ENCODE peak calls at places on chromosomes 16 and 17, in four cellular contexts. One of them, this sample, is unnamed.

GRCh38 chr17:52027620-52028019 is 130.9 kb downstream of the CA10 start:
- DNase-seq in HFF-Myc: no peak
- DNase-seq in nephron progenitor cell: no peak
- DNase-seq in MCF 10A: peak
- DNase-seq in this sample: peak

GRCh38 chr17:57879437-57880085 is 29.7 kb upstream of the MRPS23 start:
- DNase-seq in HFF-Myc: no peak
- DNase-seq in nephron progenitor cell: peak
- DNase-seq in MCF 10A: no peak
- DNase-seq in this sample: no peak

GRCh38 chr16:67857547-67858233 is 10.2 kb upstream of the CENPT start:
- DNase-seq in HFF-Myc: peak
- DNase-seq in nephron progenitor cell: no peak
- DNase-seq in MCF 10A: peak
- DNase-seq in this sample: peak

GRCh38 chr17:61495161-61495857 is 43.1 kb downstream of the TBX4 start:
- DNase-seq in HFF-Myc: no peak
- DNase-seq in nephron progenitor cell: no peak
- DNase-seq in MCF 10A: peak
- DNase-seq in this sample: no peak

GRCh38 chr17:5437721-5438317 is 1.1 kb downstream of the C1QBP start:
- DNase-seq in HFF-Myc: no peak
- DNase-seq in nephron progenitor cell: no peak
- DNase-seq in MCF 10A: peak
- DNase-seq in this sample: no peak

GRCh38 chr17:77462101-77462500 is 321.3 kb downstream of the SEC14L1 start:
- DNase-seq in HFF-Myc: no peak
- DNase-seq in nephron progenitor cell: no peak
- DNase-seq in MCF 10A: no peak
- DNase-seq in this sample: no peak

GRCh38 chr17:2017274-2017941 is 7.7 kb downstream of the RTN4RL1 start:
- DNase-seq in HFF-Myc: no peak
- DNase-seq in nephron progenitor cell: no peak
- DNase-seq in MCF 10A: no peak
- DNase-seq in this sample: no peak

GRCh38 chr17:58329808-58330543 is 1.4 kb upstream of the TSPOAP1 start:
- DNase-seq in HFF-Myc: no peak
- DNase-seq in nephron progenitor cell: no peak
- DNase-seq in MCF 10A: no peak
- DNase-seq in this sample: no peak

GRCh38 chr16:56481468-56482112 is 30.2 kb downstream of the OGFOD1 start:
- DNase-seq in HFF-Myc: no peak
- DNase-seq in nephron progenitor cell: peak
- DNase-seq in MCF 10A: peak
- DNase-seq in this sample: no peak

GRCh38 chr17:36717088-36717487 is 115.7 kb downstream of the MRM1 start:
- DNase-seq in HFF-Myc: no peak
- DNase-seq in nephron progenitor cell: no peak
- DNase-seq in MCF 10A: no peak
- DNase-seq in this sample: no peak

GRCh38 chr17:81094744-81095607 is 60.0 kb downstream of the BAIAP2 start:
- DNase-seq in HFF-Myc: peak
- DNase-seq in nephron progenitor cell: peak
- DNase-seq in MCF 10A: peak
- DNase-seq in this sample: peak

GRCh38 chr16:73326770-73327470 is 279.0 kb upstream of the ZFHX3 start:
- DNase-seq in HFF-Myc: no peak
- DNase-seq in nephron progenitor cell: no peak
- DNase-seq in MCF 10A: no peak
- DNase-seq in this sample: no peak

GRCh38 chr16:73323880-73324279 is 276.0 kb upstream of the ZFHX3 start:
- DNase-seq in HFF-Myc: no peak
- DNase-seq in nephron progenitor cell: no peak
- DNase-seq in MCF 10A: no peak
- DNase-seq in this sample: no peak

GRCh38 chr16:73326221-73326620 is 278.3 kb upstream of the ZFHX3 start:
- DNase-seq in HFF-Myc: no peak
- DNase-seq in nephron progenitor cell: no peak
- DNase-seq in MCF 10A: no peak
- DNase-seq in this sample: no peak

GRCh38 chr16:73329363-73330306 is 281.7 kb upstream of the ZFHX3 start:
- DNase-seq in HFF-Myc: no peak
- DNase-seq in nephron progenitor cell: no peak
- DNase-seq in MCF 10A: no peak
- DNase-seq in this sample: no peak
- TF ChIP-seq CTCF in HFF-Myc: no peak
- TF ChIP-seq CTCF in nephron progenitor cell: no peak
- TF ChIP-seq CTCF in MCF 10A: no peak
- TF ChIP-seq CTCF in this sample: no peak

GRCh38 chr17:48322060-48322459 is 108.0 kb downstream of the SKAP1 start:
- DNase-seq in HFF-Myc: no peak
- DNase-seq in nephron progenitor cell: no peak
- DNase-seq in MCF 10A: no peak
- DNase-seq in this sample: no peak
- TF ChIP-seq CTCF in HFF-Myc: peak
- TF ChIP-seq CTCF in nephron progenitor cell: no peak
- TF ChIP-seq CTCF in MCF 10A: no peak
- TF ChIP-seq CTCF in this sample: no peak

DNA sequence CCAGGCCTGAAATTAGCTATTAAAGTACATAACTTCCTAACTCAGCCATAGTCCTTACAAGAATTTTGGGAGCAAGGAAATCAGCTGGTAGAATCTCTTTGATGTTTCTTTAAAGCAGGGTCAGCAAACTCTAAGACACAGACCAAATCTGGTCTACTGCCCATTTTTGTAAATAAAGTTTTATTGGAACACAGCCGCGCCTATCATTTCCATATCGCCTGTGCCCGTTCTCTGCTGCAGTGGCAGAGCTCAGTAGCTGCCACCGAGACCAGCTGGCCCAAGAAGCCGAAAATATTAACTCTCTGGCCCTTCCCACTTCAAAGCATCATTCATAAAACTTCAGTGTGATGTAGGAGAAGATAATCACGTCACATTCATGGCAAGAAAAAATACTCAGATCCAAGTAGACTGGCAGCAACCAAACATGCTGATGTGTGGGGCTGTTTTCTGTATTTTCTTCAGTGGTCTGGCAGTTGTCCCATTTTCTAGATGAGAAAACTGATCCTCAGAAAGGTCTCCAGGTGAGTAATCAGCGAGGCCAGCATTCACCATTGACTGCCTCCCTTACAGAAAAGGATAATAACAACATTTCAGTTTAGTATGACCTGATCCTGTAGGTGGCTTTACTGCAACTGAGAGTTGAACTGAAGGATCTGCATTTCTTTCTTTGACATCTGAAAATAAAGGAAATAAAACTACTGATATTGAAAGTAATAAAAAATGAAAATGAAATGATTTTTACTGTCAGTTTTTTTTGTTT is 18.0 kb upstream of the HSBP1 start:
- DNase-seq in HFF-Myc: no peak
- DNase-seq in nephron progenitor cell: no peak
- DNase-seq in MCF 10A: no peak
- DNase-seq in this sample: no peak
- TF ChIP-seq CTCF in HFF-Myc: no peak
- TF ChIP-seq CTCF in nephron progenitor cell: no peak
- TF ChIP-seq CTCF in MCF 10A: no peak
- TF ChIP-seq CTCF in this sample: no peak

GRCh38 chr16:2429771-2430663 is 770 bp downstream of the CCNF start:
- DNase-seq in HFF-Myc: no peak
- DNase-seq in nephron progenitor cell: peak
- DNase-seq in MCF 10A: peak
- DNase-seq in this sample: no peak
- TF ChIP-seq CTCF in HFF-Myc: no peak
- TF ChIP-seq CTCF in nephron progenitor cell: no peak
- TF ChIP-seq CTCF in MCF 10A: peak
- TF ChIP-seq CTCF in this sample: peak

GRCh38 chr17:21375162-21375560 is 996 bp upstream of the KCNJ12 start:
- DNase-seq in HFF-Myc: no peak
- DNase-seq in nephron progenitor cell: no peak
- DNase-seq in MCF 10A: no peak
- DNase-seq in this sample: no peak

GRCh38 chr17:21375757-21376584 is at the start of gene KCNJ12:
- DNase-seq in HFF-Myc: no peak
- DNase-seq in nephron progenitor cell: no peak
- DNase-seq in MCF 10A: no peak
- DNase-seq in this sample: no peak

GRCh38 chr17:21373034-21373433 is 3.1 kb upstream of the KCNJ12 start:
- DNase-seq in HFF-Myc: no peak
- DNase-seq in nephron progenitor cell: no peak
- DNase-seq in MCF 10A: no peak
- DNase-seq in this sample: no peak

GRCh38 chr17:21373696-21374454 is 2.3 kb upstream of the KCNJ12 start:
- DNase-seq in HFF-Myc: no peak
- DNase-seq in nephron progenitor cell: no peak
- DNase-seq in MCF 10A: no peak
- DNase-seq in this sample: no peak

DNA sequence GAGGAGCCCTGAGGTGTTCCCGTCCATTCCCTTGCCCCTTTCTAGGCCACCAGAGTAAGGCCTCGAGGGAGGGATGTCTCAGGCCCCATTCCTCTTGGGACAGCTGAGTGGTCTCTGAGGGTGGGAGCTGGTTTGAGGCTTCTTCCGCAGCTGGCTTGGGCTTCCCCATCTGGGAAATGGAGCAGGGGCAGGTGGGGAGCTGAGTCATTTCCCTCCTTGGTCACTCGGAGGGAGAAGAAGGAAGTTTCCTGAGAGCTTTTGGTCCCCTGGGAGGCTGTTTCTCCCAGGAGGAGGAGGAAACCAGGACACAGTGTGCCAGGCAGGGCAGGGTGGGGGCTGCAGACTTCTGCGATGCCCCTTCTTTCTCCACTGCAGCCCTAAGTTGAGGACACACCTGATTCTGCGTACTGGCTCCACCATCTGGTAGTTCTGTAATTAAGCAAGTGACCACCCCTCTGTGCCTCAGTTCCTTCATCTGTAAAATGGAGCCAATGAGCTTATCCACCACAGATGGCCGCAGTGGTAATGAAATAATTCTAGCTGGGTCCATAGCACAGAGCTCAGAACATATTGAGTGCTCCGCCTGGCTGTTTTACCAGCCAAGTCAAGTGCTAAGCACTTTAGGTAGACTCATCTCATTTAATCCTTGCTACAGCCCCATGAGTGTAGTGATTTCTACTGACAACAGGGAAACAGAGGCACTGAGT is 1.5 kb upstream of the KCNJ12 start:
- DNase-seq in HFF-Myc: no peak
- DNase-seq in nephron progenitor cell: no peak
- DNase-seq in MCF 10A: peak
- DNase-seq in this sample: no peak
- TF ChIP-seq CTCF in HFF-Myc: no peak
- TF ChIP-seq CTCF in nephron progenitor cell: no peak
- TF ChIP-seq CTCF in MCF 10A: no peak
- TF ChIP-seq CTCF in this sample: no peak

GRCh38 chr17:17130077-17130844 is 75.9 kb downstream of the PLD6 start:
- DNase-seq in HFF-Myc: no peak
- DNase-seq in nephron progenitor cell: no peak
- DNase-seq in MCF 10A: no peak
- DNase-seq in this sample: no peak
- TF ChIP-seq CTCF in HFF-Myc: no peak
- TF ChIP-seq CTCF in nephron progenitor cell: no peak
- TF ChIP-seq CTCF in MCF 10A: no peak
- TF ChIP-seq CTCF in this sample: no peak

GRCh38 chr16:75555707-75556512 is at the start of gene TMEM231:
- DNase-seq in HFF-Myc: peak
- DNase-seq in nephron progenitor cell: peak
- DNase-seq in MCF 10A: peak
- DNase-seq in this sample: peak

GRCh38 chr16:75559564-75560372 is 3.7 kb upstream of the TMEM231 start:
- DNase-seq in HFF-Myc: peak
- DNase-seq in nephron progenitor cell: peak
- DNase-seq in MCF 10A: peak
- DNase-seq in this sample: no peak

GRCh38 chr16:75552951-75553350 is 3.1 kb downstream of the TMEM231 start:
- DNase-seq in HFF-Myc: no peak
- DNase-seq in nephron progenitor cell: no peak
- DNase-seq in MCF 10A: no peak
- DNase-seq in this sample: no peak

GRCh38 chr16:75559002-75559401 is 3.0 kb upstream of the TMEM231 start:
- DNase-seq in HFF-Myc: no peak
- DNase-seq in nephron progenitor cell: no peak
- DNase-seq in MCF 10A: no peak
- DNase-seq in this sample: no peak

GRCh38 chr16:75555213-75555706 is 792 bp downstream of the TMEM231 start:
- DNase-seq in HFF-Myc: peak
- DNase-seq in nephron progenitor cell: peak
- DNase-seq in MCF 10A: peak
- DNase-seq in this sample: peak
- TF ChIP-seq CTCF in HFF-Myc: no peak
- TF ChIP-seq CTCF in nephron progenitor cell: no peak
- TF ChIP-seq CTCF in MCF 10A: no peak
- TF ChIP-seq CTCF in this sample: no peak

This sample was measured in BJ.